ENCODE peak calls at places on chromosomes 1 and 21, in four cellular contexts. P, S, Y and T are unnamed samples.
A peak's percentile ranks its signal among the peaks of the same experiment; 100 is the strongest.

GRCh38 chr1:183604811-183605210 is 14.6 kb upstream of the NCF2 start:
- DNase-seq in P (no peak), S (no peak), Y (no peak), T (no peak)

GRCh38 chr1:8510041-8510823 is 192.3 kb downstream of the SLC45A1 start:
- DNase-seq in P (peak; percentile 89), S (no peak), Y (peak; percentile 81), T (peak; percentile 47)

GRCh38 chr21:36749935-36750578 is 51.1 kb downstream of the SIM2 start:
- DNase-seq in P (peak; percentile 63), S (no peak), Y (no peak), T (no peak)

GRCh38 chr1:29675481-29676263 is 439.4 kb downstream of the PTPRU start:
- DNase-seq in P (peak; percentile 35), S (no peak), Y (no peak), T (no peak)

GRCh38 chr1:207812778-207813512 is 61.1 kb downstream of the CD46 start:
- DNase-seq in P (no peak), S (no peak), Y (no peak), T (no peak)

GRCh38 chr1:24412408-24412807 is 1.2 kb downstream of the STPG1 start:
- DNase-seq in P (no peak), S (no peak), Y (no peak), T (no peak)

GRCh38 chr1:64921761-64922160 is 44.6 kb downstream of the JAK1 start:
- DNase-seq in P (no peak), S (no peak), Y (no peak), T (no peak)

GRCh38 chr1:32703479-32704291 is 1.1 kb upstream of the SYNC start:
- DNase-seq in P (peak; percentile 99), S (no peak), Y (no peak), T (peak; percentile 74)

GRCh38 chr1:70034403-70034802 is 171.0 kb downstream of the LRRC40 start:
- DNase-seq in P (peak; percentile 70), S (no peak), Y (no peak), T (peak; percentile 75)

GRCh38 chr1:7299329-7299799 is 471.7 kb upstream of the VAMP3 start:
- DNase-seq in P (peak; percentile 98), S (no peak), Y (no peak), T (peak; percentile 83)

GRCh38 chr1:204031098-204031710 is 41.7 kb upstream of the SOX13 start:
- DNase-seq in P (peak; percentile 39), S (no peak), Y (no peak), T (no peak)

GRCh38 chr1:11473635-11474034 is 5.3 kb upstream of the DISP3 start:
- DNase-seq in P (peak; percentile 7), S (no peak), Y (peak; percentile 60), T (peak; percentile 46)